ENCODE peak calls at places on chromosomes 12 and 14, in six cellular contexts. V is K562, Y is GM12891, O is H1, L is GM12878, B is HepG2. U is an unnamed sample.

GRCh38 chr12:120488057-120488660 is 7.8 kb upstream of the DYNLL1 start:
- DNase-seq in V (peak; percentile 58), Y (no peak), O (no peak), L (no peak), B (no peak), U (no peak)

GRCh38 chr12:7959278-7960063 is 23.5 kb upstream of the SLC2A3 start:
- DNase-seq in V (peak; percentile 68), Y (no peak), O (no peak), L (peak; percentile 70), B (peak; percentile 44), U (no peak)

GRCh38 chr14:24089890-24090289 is 4.2 kb upstream of the PCK2 start:
- DNase-seq in V (no peak), Y (no peak), O (no peak), L (no peak), B (no peak), U (no peak)

GRCh38 chr14:68986225-68986624 is 7.1 kb upstream of the ACTN1 start:
- DNase-seq in V (no peak), Y (no peak), O (no peak), L (no peak), B (no peak), U (no peak)

GRCh38 chr12:1920971-1921370 is 2.5 kb upstream of the CACNA2D4 start:
- DNase-seq in V (no peak), Y (no peak), O (peak; percentile 43), L (no peak), B (no peak), U (no peak)

GRCh38 chr14:93859957-93860356 is 67.2 kb upstream of the FAM181A start:
- DNase-seq in V (peak; percentile 1), Y (no peak), O (no peak), L (no peak), B (no peak), U (no peak)

GRCh38 chr14:89620436-89620835 is 203.4 kb upstream of the FOXN3 start:
- DNase-seq in V (no peak), Y (no peak), O (no peak), L (no peak), B (no peak), U (no peak)

GRCh38 chr12:120628919-120629318 is 11.5 kb upstream of the CABP1 start:
- DNase-seq in V (peak; percentile 29), Y (no peak), O (peak; percentile 64), L (no peak), B (peak; percentile 29), U (no peak)

DNA sequence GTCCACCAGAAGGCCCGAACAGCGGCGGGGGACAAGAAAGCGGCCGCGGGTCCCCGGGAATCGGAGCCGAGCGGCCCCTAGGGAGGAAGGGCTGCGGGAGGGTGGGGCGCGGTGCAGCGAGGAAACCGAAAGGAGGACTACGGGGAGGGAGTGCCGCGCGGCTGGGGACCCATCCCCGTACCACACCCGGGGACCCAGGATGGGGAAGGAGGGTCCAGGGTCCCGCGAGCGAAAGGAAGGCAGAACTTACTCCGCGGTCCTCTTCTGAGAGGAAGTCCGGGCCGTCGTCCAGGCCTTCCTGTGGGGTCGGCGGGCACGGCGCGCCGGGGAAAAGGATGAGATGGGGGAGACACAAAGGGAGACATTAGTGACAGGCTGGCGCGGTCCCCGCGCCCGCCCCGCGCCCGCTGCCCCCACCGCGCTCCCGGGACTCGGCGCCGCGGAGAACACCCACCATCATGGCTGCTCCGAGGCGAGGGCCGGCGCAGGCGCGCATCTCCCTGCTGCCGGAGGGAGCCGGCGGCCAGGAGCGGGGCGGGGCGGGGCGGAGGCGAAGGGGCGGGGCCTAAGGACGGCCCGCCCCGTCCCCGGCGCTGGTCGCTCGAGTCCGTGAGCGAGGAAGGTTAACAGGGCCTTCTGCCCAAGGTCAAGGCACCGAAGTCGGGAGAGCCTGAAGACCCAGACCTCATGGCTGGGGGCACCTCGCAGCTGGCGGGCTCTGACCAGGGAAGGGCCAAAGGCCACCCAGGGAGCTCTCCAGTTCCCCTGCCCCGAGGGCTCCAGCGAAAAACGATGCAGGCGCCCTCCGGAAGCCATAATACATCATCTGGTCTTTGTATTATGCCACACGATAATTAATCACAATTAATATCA is at the start of gene SNX6:
- DNase-seq in V (peak; percentile 81), Y (peak; percentile 98), O (peak; percentile 84), L (no peak), B (peak; percentile 78), U (peak; percentile 97)
- TF ChIP-seq POLR2A in V (peak; percentile 73), Y (no peak), O (peak; percentile 70), L (peak; percentile 93), B (peak; percentile 85), U (peak; percentile 62)

GRCh38 chr14:36553650-36554260 is 28.7 kb downstream of the NKX2-8 start:
- DNase-seq in V (peak; percentile 38), Y (peak; percentile 9), O (no peak), L (no peak), B (peak; percentile 65), U (no peak)
- TF ChIP-seq TAF1 in V (no peak), Y (no peak), O (no peak), L (no peak), B (no peak), U (no peak)

DNA sequence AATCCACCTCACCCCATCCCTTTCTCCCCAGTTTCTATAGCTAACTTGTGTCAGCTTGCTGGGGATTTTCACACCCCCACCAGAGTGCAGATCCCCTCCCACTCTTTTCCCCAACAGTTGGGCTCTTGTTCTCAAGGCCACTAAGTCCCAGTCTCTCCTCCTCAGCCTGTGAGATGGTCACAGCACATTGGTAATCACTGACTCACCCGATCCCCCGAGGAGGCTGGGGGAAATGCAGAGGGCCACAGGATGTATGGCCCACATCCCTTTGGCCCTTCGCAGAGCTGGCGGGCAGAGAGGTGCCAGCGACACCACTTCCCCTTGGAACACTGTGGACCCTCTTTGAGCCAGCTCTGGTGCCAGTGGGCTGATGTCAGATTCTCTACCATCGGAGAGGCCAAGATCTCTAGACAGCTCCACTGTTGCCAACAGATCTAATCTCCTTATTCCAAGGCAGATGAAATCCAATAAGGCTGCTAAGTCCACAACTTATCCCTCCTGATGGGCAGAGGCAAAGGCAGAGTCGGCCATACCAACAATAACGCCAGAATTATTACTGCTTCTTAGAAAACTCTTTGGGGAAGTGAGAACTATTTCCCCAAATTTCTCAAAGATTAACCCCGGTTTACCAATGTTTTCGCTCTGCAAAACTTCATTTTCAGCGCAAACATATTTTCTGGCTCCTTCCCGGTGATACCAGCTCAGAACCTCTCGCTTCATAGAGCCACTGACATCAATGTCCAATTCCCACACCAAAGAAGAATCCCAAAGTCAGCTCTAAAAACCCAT is 1.5 kb downstream of the FMNL3 start:
- DNase-seq in V (peak; percentile 53), Y (no peak), O (no peak), L (no peak), B (peak; percentile 10), U (no peak)
- TF ChIP-seq POLR2A in V (no peak), Y (peak; percentile 83), O (no peak), L (peak; percentile 80), B (no peak), U (peak; percentile 90)

GRCh38 chr12:50186667-50187066 is 19.5 kb upstream of the CERS5 start:
- DNase-seq in V (no peak), Y (no peak), O (no peak), L (no peak), B (no peak), U (no peak)
- TF ChIP-seq TAF1 in V (no peak), Y (no peak), O (no peak), L (no peak), B (no peak), U (no peak)

GRCh38 chr14:96038920-96039632 is at the start of gene C14orf132:
- DNase-seq in V (peak; percentile 6), Y (peak; percentile 36), O (peak; percentile 80), L (no peak), B (no peak), U (peak; percentile 40)
- TF ChIP-seq POLR2A in V (no peak), Y (no peak), O (no peak), L (peak; percentile 55), B (no peak), U (no peak)

DNA sequence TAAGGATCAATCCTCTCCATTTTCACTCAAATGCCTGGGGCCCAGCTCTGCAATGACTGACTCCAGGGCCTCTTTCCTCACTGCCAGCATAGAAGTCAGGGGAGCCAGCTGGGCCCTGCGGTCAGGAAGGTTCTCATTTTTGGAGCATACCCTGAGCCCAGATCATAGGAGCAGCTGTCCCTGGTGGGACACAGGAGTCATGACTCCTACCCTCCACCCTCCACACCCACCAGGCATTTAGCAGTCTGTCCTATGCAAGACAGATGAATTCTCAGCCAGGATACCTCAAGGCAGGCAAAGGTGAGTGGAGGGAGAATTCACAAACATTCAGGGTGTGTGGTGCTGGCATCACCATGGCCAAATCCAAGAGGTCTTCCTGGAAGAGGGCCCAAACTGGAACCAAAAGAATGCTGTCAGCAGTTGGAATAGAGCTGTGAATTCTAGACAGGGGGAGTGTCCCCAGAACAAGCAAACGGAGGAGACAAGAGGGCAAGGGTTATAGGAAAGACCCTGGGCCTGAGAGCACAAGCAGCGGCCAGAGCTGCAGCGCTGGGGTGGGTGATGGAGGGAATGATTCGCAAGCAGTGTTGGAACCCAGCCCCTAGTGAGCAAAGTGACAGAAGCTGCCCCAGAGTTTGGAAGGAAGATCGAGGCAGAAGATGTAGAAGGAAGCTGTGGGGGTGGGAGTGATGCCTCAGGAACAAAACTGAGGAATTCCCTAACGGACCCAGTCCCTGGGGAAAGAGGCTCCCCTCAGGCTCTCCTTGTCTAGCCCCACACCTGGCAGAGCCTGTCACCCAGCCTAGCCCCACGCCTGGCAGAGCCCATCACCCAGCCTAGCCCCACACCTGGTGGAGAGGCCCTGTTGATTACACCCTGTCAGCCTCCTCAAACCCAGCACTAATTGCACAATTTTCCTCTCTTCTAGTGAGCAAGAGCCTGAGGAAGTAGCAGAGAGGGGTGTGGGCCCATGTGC is 4.5 kb upstream of the REM2 start:
- DNase-seq in V (no peak), Y (no peak), O (no peak), L (no peak), B (no peak), U (no peak)
- TF ChIP-seq TAF1 in V (no peak), Y (no peak), O (no peak), L (no peak), B (no peak), U (no peak)

GRCh38 chr14:31057701-31058364 is 31.7 kb upstream of the STRN3 start:
- DNase-seq in V (no peak), Y (no peak), O (no peak), L (no peak), B (no peak), U (no peak)
- TF ChIP-seq POLR2A in V (no peak), Y (no peak), O (no peak), L (no peak), B (no peak), U (no peak)

U was measured in GM12892.